ENCODE peak calls at places on chromosomes 2 and 18, in seven cellular contexts. One of them, this sample, is unnamed. For H3K36me3, the result is how much of the 10 kb centered on the place peaks cover.

GRCh38 chr2:1269812-1270211 is 143.5 kb upstream of the TPO start:
- DNase-seq in heart left ventricle: no peak
- DNase-seq in astrocyte: no peak
- DNase-seq in esophagus muscularis mucosa: peak
- DNase-seq in brain microvascular endothelial cell: no peak
- DNase-seq in CD8-positive, alpha-beta T cell: no peak
- DNase-seq in H7: no peak
- DNase-seq in this sample: no peak

GRCh38 chr2:231922311-231922710 is 3.9 kb downstream of the NPPC start:
- DNase-seq in heart left ventricle: no peak
- DNase-seq in astrocyte: no peak
- DNase-seq in esophagus muscularis mucosa: no peak
- DNase-seq in brain microvascular endothelial cell: no peak
- DNase-seq in CD8-positive, alpha-beta T cell: no peak
- DNase-seq in H7: peak
- DNase-seq in this sample: no peak

GRCh38 chr2:127609818-127610217 is 36.1 kb upstream of the GPR17 start:
- DNase-seq in heart left ventricle: no peak
- DNase-seq in astrocyte: no peak
- DNase-seq in esophagus muscularis mucosa: no peak
- DNase-seq in brain microvascular endothelial cell: no peak
- DNase-seq in CD8-positive, alpha-beta T cell: no peak
- DNase-seq in H7: peak
- DNase-seq in this sample: no peak

GRCh38 chr18:7941533-7941932 is 374.4 kb downstream of the PTPRM start:
- DNase-seq in heart left ventricle: peak
- DNase-seq in astrocyte: no peak
- DNase-seq in esophagus muscularis mucosa: no peak
- DNase-seq in brain microvascular endothelial cell: no peak
- DNase-seq in CD8-positive, alpha-beta T cell: no peak
- DNase-seq in H7: no peak
- DNase-seq in this sample: peak

GRCh38 chr2:141490886-141491285 is 639.9 kb downstream of the LRP1B start:
- DNase-seq in heart left ventricle: no peak
- DNase-seq in astrocyte: no peak
- DNase-seq in esophagus muscularis mucosa: no peak
- DNase-seq in brain microvascular endothelial cell: no peak
- DNase-seq in CD8-positive, alpha-beta T cell: no peak
- DNase-seq in H7: no peak
- DNase-seq in this sample: no peak

GRCh38 chr2:64904405-64905329 is 84.5 kb upstream of the SLC1A4 start:
- DNase-seq in heart left ventricle: no peak
- DNase-seq in astrocyte: no peak
- DNase-seq in esophagus muscularis mucosa: no peak
- DNase-seq in brain microvascular endothelial cell: no peak
- DNase-seq in CD8-positive, alpha-beta T cell: no peak
- DNase-seq in H7: no peak
- DNase-seq in this sample: no peak

GRCh38 chr2:205883026-205883425 is 200.7 kb downstream of the NRP2 start:
- DNase-seq in heart left ventricle: no peak
- DNase-seq in astrocyte: no peak
- DNase-seq in esophagus muscularis mucosa: no peak
- DNase-seq in brain microvascular endothelial cell: no peak
- DNase-seq in CD8-positive, alpha-beta T cell: no peak
- DNase-seq in H7: peak
- DNase-seq in this sample: no peak

GRCh38 chr18:60246606-60247005 is 126.0 kb downstream of the MC4R start:
- DNase-seq in heart left ventricle: no peak
- DNase-seq in astrocyte: no peak
- DNase-seq in esophagus muscularis mucosa: no peak
- DNase-seq in brain microvascular endothelial cell: no peak
- DNase-seq in CD8-positive, alpha-beta T cell: no peak
- DNase-seq in H7: no peak
- DNase-seq in this sample: no peak

GRCh38 chr2:54388093-54388492 is 68.0 kb upstream of the SPTBN1 start:
- DNase-seq in heart left ventricle: no peak
- DNase-seq in astrocyte: peak
- DNase-seq in esophagus muscularis mucosa: no peak
- DNase-seq in brain microvascular endothelial cell: no peak
- DNase-seq in CD8-positive, alpha-beta T cell: no peak
- DNase-seq in H7: no peak
- DNase-seq in this sample: no peak

GRCh38 chr2:236956641-236957040 is 129.0 kb upstream of the COPS8 start:
- DNase-seq in heart left ventricle: no peak
- DNase-seq in astrocyte: no peak
- DNase-seq in esophagus muscularis mucosa: no peak
- DNase-seq in brain microvascular endothelial cell: no peak
- DNase-seq in CD8-positive, alpha-beta T cell: no peak
- DNase-seq in H7: no peak
- DNase-seq in this sample: no peak

GRCh38 chr18:3230401-3231334 is 10.9 kb upstream of the MYOM1 start:
- DNase-seq in heart left ventricle: no peak
- DNase-seq in astrocyte: no peak
- DNase-seq in esophagus muscularis mucosa: no peak
- DNase-seq in brain microvascular endothelial cell: no peak
- DNase-seq in CD8-positive, alpha-beta T cell: no peak
- DNase-seq in H7: peak
- DNase-seq in this sample: peak

GRCh38 chr18:48073231-48073930 is 142.9 kb upstream of the SMAD2 start:
- DNase-seq in heart left ventricle: no peak
- DNase-seq in astrocyte: no peak
- DNase-seq in esophagus muscularis mucosa: no peak
- DNase-seq in brain microvascular endothelial cell: no peak
- DNase-seq in CD8-positive, alpha-beta T cell: no peak
- DNase-seq in H7: peak
- DNase-seq in this sample: no peak

GRCh38 chr2:160533482-160533881 is 39.9 kb upstream of the RBMS1 start:
- DNase-seq in heart left ventricle: peak
- DNase-seq in astrocyte: no peak
- DNase-seq in esophagus muscularis mucosa: no peak
- DNase-seq in brain microvascular endothelial cell: no peak
- DNase-seq in CD8-positive, alpha-beta T cell: no peak
- DNase-seq in H7: no peak
- DNase-seq in this sample: no peak

GRCh38 chr2:75287624-75288313 is 88.4 kb upstream of the TACR1 start:
- DNase-seq in heart left ventricle: no peak
- DNase-seq in astrocyte: no peak
- DNase-seq in esophagus muscularis mucosa: no peak
- DNase-seq in brain microvascular endothelial cell: no peak
- DNase-seq in CD8-positive, alpha-beta T cell: no peak
- DNase-seq in H7: no peak
- DNase-seq in this sample: no peak

GRCh38 chr2:239739206-239739605 is 285.9 kb downstream of the NDUFA10 start:
- DNase-seq in heart left ventricle: no peak
- DNase-seq in astrocyte: no peak
- DNase-seq in esophagus muscularis mucosa: no peak
- DNase-seq in brain microvascular endothelial cell: no peak
- DNase-seq in CD8-positive, alpha-beta T cell: no peak
- DNase-seq in H7: no peak
- DNase-seq in this sample: no peak

DNA sequence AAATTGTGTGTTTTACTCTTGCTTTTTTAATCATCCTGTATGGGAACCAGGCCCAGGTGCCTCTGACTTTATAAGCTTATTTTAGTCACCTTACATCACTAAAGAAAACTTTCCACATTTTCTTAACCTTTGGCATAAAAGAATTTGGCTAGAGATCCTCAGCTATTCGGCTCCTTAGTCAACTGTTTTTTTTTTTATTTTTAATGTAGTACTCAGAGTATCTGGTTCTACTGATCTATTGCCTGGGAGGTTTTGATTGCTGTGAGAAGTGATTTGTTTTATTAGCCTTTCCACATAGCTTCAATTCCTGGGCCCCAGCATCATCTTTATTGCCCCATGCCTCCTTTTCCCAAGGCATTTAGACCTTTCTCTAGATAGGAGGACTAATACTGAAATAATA is 121.0 kb downstream of the MYO1B start:
- DNase-seq in heart left ventricle: no peak
- DNase-seq in astrocyte: peak
- DNase-seq in esophagus muscularis mucosa: no peak
- DNase-seq in brain microvascular endothelial cell: peak
- DNase-seq in CD8-positive, alpha-beta T cell: no peak
- DNase-seq in H7: no peak
- DNase-seq in this sample: no peak
- H3K36me3 ChIP-seq in heart left ventricle: under half
- H3K36me3 ChIP-seq in astrocyte: under half
- H3K36me3 ChIP-seq in esophagus muscularis mucosa: under half
- H3K36me3 ChIP-seq in brain microvascular endothelial cell: under half
- H3K36me3 ChIP-seq in CD8-positive, alpha-beta T cell: under half
- H3K36me3 ChIP-seq in H7: under half
- H3K36me3 ChIP-seq in this sample: half or more

GRCh38 chr2:3504741-3505140 is 14.6 kb downstream of the ADI1 start:
- DNase-seq in heart left ventricle: no peak
- DNase-seq in astrocyte: no peak
- DNase-seq in esophagus muscularis mucosa: no peak
- DNase-seq in brain microvascular endothelial cell: no peak
- DNase-seq in CD8-positive, alpha-beta T cell: no peak
- DNase-seq in H7: no peak
- DNase-seq in this sample: no peak

GRCh38 chr2:3503046-3503445 is 16.3 kb downstream of the ADI1 start:
- DNase-seq in heart left ventricle: no peak
- DNase-seq in astrocyte: no peak
- DNase-seq in esophagus muscularis mucosa: no peak
- DNase-seq in brain microvascular endothelial cell: no peak
- DNase-seq in CD8-positive, alpha-beta T cell: no peak
- DNase-seq in H7: no peak
- DNase-seq in this sample: no peak

GRCh38 chr2:3498783-3499394 is 20.4 kb downstream of the ADI1 start:
- DNase-seq in heart left ventricle: no peak
- DNase-seq in astrocyte: no peak
- DNase-seq in esophagus muscularis mucosa: no peak
- DNase-seq in brain microvascular endothelial cell: no peak
- DNase-seq in CD8-positive, alpha-beta T cell: no peak
- DNase-seq in H7: peak
- DNase-seq in this sample: no peak

GRCh38 chr2:3505771-3506170 is 13.6 kb downstream of the ADI1 start:
- DNase-seq in heart left ventricle: no peak
- DNase-seq in astrocyte: no peak
- DNase-seq in esophagus muscularis mucosa: no peak
- DNase-seq in brain microvascular endothelial cell: no peak
- DNase-seq in CD8-positive, alpha-beta T cell: no peak
- DNase-seq in H7: no peak
- DNase-seq in this sample: peak

DNA sequence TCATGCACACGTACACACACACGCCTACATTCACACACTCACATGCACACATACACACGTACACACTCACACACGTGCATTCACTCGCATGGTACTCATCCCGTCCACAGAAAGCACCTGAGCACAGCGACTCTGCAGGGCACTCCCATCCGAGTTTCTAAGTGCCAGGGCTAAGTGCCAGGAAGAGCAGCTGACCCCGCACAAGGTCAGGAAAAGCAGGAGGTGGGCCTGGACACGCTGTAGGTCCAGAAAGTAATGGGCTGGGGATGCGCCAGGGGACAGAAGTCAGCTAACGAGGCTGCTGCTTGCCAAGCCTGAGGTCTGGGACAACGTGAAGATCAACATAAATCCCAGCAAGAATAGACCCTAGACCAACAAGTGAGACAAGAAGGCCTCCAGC is 15.8 kb downstream of the ADI1 start:
- DNase-seq in heart left ventricle: no peak
- DNase-seq in astrocyte: no peak
- DNase-seq in esophagus muscularis mucosa: no peak
- DNase-seq in brain microvascular endothelial cell: no peak
- DNase-seq in CD8-positive, alpha-beta T cell: no peak
- DNase-seq in H7: no peak
- DNase-seq in this sample: no peak
- H3K36me3 ChIP-seq in heart left ventricle: under half
- H3K36me3 ChIP-seq in astrocyte: under half
- H3K36me3 ChIP-seq in esophagus muscularis mucosa: half or more
- H3K36me3 ChIP-seq in brain microvascular endothelial cell: under half
- H3K36me3 ChIP-seq in CD8-positive, alpha-beta T cell: under half
- H3K36me3 ChIP-seq in H7: under half
- H3K36me3 ChIP-seq in this sample: under half

DNA sequence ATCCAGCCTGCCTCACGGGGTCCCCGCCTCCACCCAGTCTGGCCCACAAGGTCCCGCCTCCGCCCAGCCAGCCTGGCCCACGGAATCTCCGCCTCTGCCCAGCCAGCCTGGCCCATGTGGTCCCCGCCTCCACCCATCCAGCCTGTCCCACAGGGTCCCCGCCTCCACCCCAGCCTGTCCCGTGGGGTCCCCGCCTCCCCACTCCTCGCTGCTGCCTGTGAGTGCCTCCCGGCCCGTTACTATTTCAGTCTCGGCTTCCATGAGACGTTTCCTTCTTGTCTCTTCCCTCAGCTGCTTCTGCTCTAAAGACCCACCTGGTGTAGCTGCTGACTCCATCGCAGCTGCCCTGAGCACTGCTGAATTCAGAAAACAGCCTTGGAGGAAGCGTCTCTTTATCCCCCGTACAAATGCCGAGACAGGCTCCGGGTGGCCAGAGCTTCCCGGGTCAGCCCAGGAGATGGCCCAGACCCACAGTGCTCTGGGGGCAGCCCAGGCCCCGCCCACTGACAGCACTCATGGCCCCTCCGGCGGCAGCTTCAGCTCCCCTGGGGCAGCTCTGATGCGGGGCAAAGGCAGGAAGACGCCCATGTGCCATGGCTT is 69.8 kb downstream of the NFATC1 start:
- DNase-seq in heart left ventricle: peak
- DNase-seq in astrocyte: no peak
- DNase-seq in esophagus muscularis mucosa: no peak
- DNase-seq in brain microvascular endothelial cell: no peak
- DNase-seq in CD8-positive, alpha-beta T cell: no peak
- DNase-seq in H7: peak
- DNase-seq in this sample: peak
- H3K36me3 ChIP-seq in heart left ventricle: under half
- H3K36me3 ChIP-seq in astrocyte: under half
- H3K36me3 ChIP-seq in esophagus muscularis mucosa: half or more
- H3K36me3 ChIP-seq in brain microvascular endothelial cell: under half
- H3K36me3 ChIP-seq in CD8-positive, alpha-beta T cell: under half
- H3K36me3 ChIP-seq in H7: under half
- H3K36me3 ChIP-seq in this sample: under half

GRCh38 chr2:3500326-3500899 is 18.9 kb downstream of the ADI1 start:
- DNase-seq in heart left ventricle: no peak
- DNase-seq in astrocyte: no peak
- DNase-seq in esophagus muscularis mucosa: no peak
- DNase-seq in brain microvascular endothelial cell: no peak
- DNase-seq in CD8-positive, alpha-beta T cell: no peak
- DNase-seq in H7: peak
- DNase-seq in this sample: no peak
- H3K36me3 ChIP-seq in heart left ventricle: under half
- H3K36me3 ChIP-seq in astrocyte: under half
- H3K36me3 ChIP-seq in esophagus muscularis mucosa: half or more
- H3K36me3 ChIP-seq in brain microvascular endothelial cell: under half
- H3K36me3 ChIP-seq in CD8-positive, alpha-beta T cell: under half
- H3K36me3 ChIP-seq in H7: under half
- H3K36me3 ChIP-seq in this sample: under half

DNA sequence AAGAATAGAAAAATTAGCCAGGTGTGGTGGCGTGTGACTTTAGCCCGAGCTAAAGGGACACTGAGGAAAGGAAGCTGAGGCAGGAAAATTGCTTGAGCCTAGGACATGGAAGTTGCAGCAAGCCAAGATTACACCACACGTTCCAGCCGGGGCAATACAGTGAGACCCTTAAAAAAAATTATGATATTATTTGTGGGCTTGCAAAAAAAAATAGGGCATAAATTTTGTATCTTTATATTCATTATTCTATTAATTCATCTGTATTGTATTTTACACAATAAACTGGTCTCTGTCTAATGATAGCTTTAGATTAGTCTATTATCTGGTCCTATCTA is 18.1 kb downstream of the ORC2 start:
- DNase-seq in heart left ventricle: no peak
- DNase-seq in astrocyte: no peak
- DNase-seq in esophagus muscularis mucosa: no peak
- DNase-seq in brain microvascular endothelial cell: no peak
- DNase-seq in CD8-positive, alpha-beta T cell: no peak
- DNase-seq in H7: no peak
- DNase-seq in this sample: no peak
- H3K36me3 ChIP-seq in heart left ventricle: under half
- H3K36me3 ChIP-seq in astrocyte: under half
- H3K36me3 ChIP-seq in esophagus muscularis mucosa: half or more
- H3K36me3 ChIP-seq in brain microvascular endothelial cell: under half
- H3K36me3 ChIP-seq in CD8-positive, alpha-beta T cell: under half
- H3K36me3 ChIP-seq in H7: under half
- H3K36me3 ChIP-seq in this sample: under half

This sample was measured in SJCRH30.